ENCODE peak calls at places on chromosomes 6 and 20, in four cellular contexts. X, W, I and O are unnamed samples.

GRCh38 chr6:144415014-144415413 is 129.9 kb downstream of the UTRN start:
- DNase-seq in W (peak; percentile 22), I (no peak), X (no peak), O (no peak)

GRCh38 chr6:168058691-168059551 is 20.1 kb downstream of the FRMD1 start:
- DNase-seq in I (no peak), W (no peak), X (no peak), O (no peak)

GRCh38 chr6:111714403-111715270 is 109.0 kb upstream of the TRAF3IP2 start:
- DNase-seq in X (no peak), W (no peak), I (no peak), O (no peak)

GRCh38 chr6:41675176-41675767 is 37.0 kb downstream of the MDFI start:
- DNase-seq in X (no peak), W (no peak), I (no peak), O (no peak)

GRCh38 chr6:112475083-112475482 is 128.0 kb downstream of the RFPL4B start:
- DNase-seq in W (no peak), X (no peak), I (no peak), O (no peak)

GRCh38 chr20:45817652-45818194 is 5.3 kb downstream of the UBE2C start:
- DNase-seq in X (no peak), I (peak; percentile 55), W (peak; percentile 79), O (no peak)

GRCh38 chr6:136608991-136609390 is 58.8 kb upstream of the MAP7 start:
- DNase-seq in W (no peak), I (no peak), X (no peak), O (no peak)

GRCh38 chr20:24027229-24027628 is 38.6 kb upstream of the GGTLC1 start:
- DNase-seq in I (no peak), W (no peak), X (peak; percentile 3), O (peak; percentile 53)

GRCh38 chr6:15672291-15672690 is 9.5 kb upstream of the DTNBP1 start:
- DNase-seq in I (no peak), X (no peak), W (no peak), O (no peak)

GRCh38 chr6:3075522-3076113 is 7.3 kb downstream of the RIPK1 start:
- DNase-seq in W (no peak), I (no peak), X (no peak), O (no peak)

GRCh38 chr20:8662433-8662954 is 406.4 kb upstream of the PLCB4 start:
- DNase-seq in I (no peak), W (no peak), X (no peak), O (no peak)

GRCh38 chr20:51341581-51341980 is 200.9 kb downstream of the NFATC2 start:
- DNase-seq in I (no peak), W (no peak), X (no peak), O (no peak)

GRCh38 chr6:37781788-37782187 is 37.7 kb upstream of the ZFAND3 start:
- DNase-seq in W (no peak), I (no peak), X (no peak), O (no peak)

GRCh38 chr6:31822038-31822821 is 5.3 kb upstream of the HSPA1B start:
- DNase-seq in I (peak; percentile 93), W (peak; percentile 65), X (peak; percentile 69), O (peak; percentile 92)

GRCh38 chr6:105051941-105052471 is 95.1 kb downstream of the LIN28B start:
- DNase-seq in W (no peak), I (no peak), X (no peak), O (no peak)

GRCh38 chr6:14046476-14047068 is 71.0 kb upstream of the CD83 start:
- DNase-seq in I (peak; percentile 39), W (peak; percentile 72), X (peak; percentile 51), O (peak; percentile 32)

GRCh38 chr6:26321005-26321404 is 44.0 kb upstream of the BTN3A2 start:
- DNase-seq in I (no peak), X (peak; percentile 17), W (no peak), O (no peak)